ENCODE peak calls at places on chromosomes 5 and 9, in ten cellular contexts. K, N, F, O, Y, B, G, W, X and P are unnamed samples.

GRCh38 chr5:115432691-115433090 is 111.9 kb downstream of the FEM1C start:
- DNase-seq in K (no peak), N (no peak), F (no peak), O (no peak), Y (no peak), B (no peak), G (no peak), W (no peak), X (no peak), P (no peak)

GRCh38 chr5:33309076-33309475 is 131.7 kb upstream of the TARS1 start:
- DNase-seq in K (no peak), N (peak), F (no peak), O (no peak), Y (no peak), B (no peak), G (no peak), W (no peak), X (no peak), P (no peak)

GRCh38 chr9:76371901-76372300 is 22.3 kb downstream of the RFK start:
- DNase-seq in K (no peak), N (no peak), F (no peak), O (no peak), Y (no peak), B (no peak), G (no peak), W (no peak), X (no peak), P (no peak)

GRCh38 chr9:75142208-75142607 is 53.9 kb downstream of the OSTF1 start:
- DNase-seq in K (no peak), N (no peak), F (peak), O (peak), Y (no peak), B (no peak), G (no peak), W (no peak), X (no peak), P (no peak)

GRCh38 chr5:10702911-10703491 is 58.0 kb downstream of the DAP start:
- DNase-seq in K (no peak), N (no peak), F (no peak), O (no peak), Y (no peak), B (peak), G (peak), W (no peak), X (peak), P (peak)

GRCh38 chr5:33788922-33789321 is 102.9 kb downstream of the ADAMTS12 start:
- DNase-seq in K (no peak), N (no peak), F (no peak), O (no peak), Y (no peak), B (no peak), G (no peak), W (no peak), X (peak), P (no peak)

GRCh38 chr9:122370869-122371467 is at the start of gene PTGS1:
- DNase-seq in K (no peak), N (peak), F (peak), O (no peak), Y (peak), B (peak), G (peak), W (peak), X (no peak), P (peak)

GRCh38 chr5:176630681-176631222 is 277 bp downstream of the EIF4E1B start:
- DNase-seq in K (no peak), N (no peak), F (no peak), O (no peak), Y (no peak), B (no peak), G (no peak), W (no peak), X (no peak), P (no peak)

GRCh38 chr5:34870382-34870781 is 31.4 kb downstream of the TTC23L start:
- DNase-seq in K (no peak), N (no peak), F (no peak), O (no peak), Y (no peak), B (no peak), G (no peak), W (no peak), X (no peak), P (no peak)

GRCh38 chr5:169606279-169606678 is 22.7 kb downstream of the SPDL1 start:
- DNase-seq in K (no peak), N (no peak), F (no peak), O (no peak), Y (no peak), B (no peak), G (no peak), W (no peak), X (no peak), P (no peak)

GRCh38 chr9:73215249-73215648 is 63.6 kb downstream of the ANXA1 start:
- DNase-seq in K (no peak), N (no peak), F (no peak), O (no peak), Y (peak), B (no peak), G (no peak), W (no peak), X (no peak), P (peak)

GRCh38 chr5:157308826-157309465 is 43.0 kb downstream of the CYFIP2 start:
- DNase-seq in K (no peak), N (no peak), F (no peak), O (no peak), Y (no peak), B (no peak), G (no peak), W (no peak), X (no peak), P (no peak)

GRCh38 chr5:124738751-124739559 is 7.5 kb downstream of the ZNF608 start:
- DNase-seq in K (no peak), N (no peak), F (no peak), O (no peak), Y (peak), B (no peak), G (no peak), W (no peak), X (peak), P (peak)

GRCh38 chr9:89687216-89687615 is 82.4 kb downstream of the GADD45G start:
- DNase-seq in K (no peak), N (no peak), F (no peak), O (no peak), Y (no peak), B (no peak), G (no peak), W (no peak), X (no peak), P (no peak)

GRCh38 chr5:66793049-66793448 is 196.9 kb downstream of the MAST4 start:
- DNase-seq in K (no peak), N (no peak), F (no peak), O (no peak), Y (no peak), B (no peak), G (no peak), W (no peak), X (no peak), P (no peak)

GRCh38 chr5:169273451-169273850 is 27.5 kb downstream of the SLIT3 start:
- DNase-seq in K (no peak), N (no peak), F (no peak), O (no peak), Y (no peak), B (no peak), G (no peak), W (no peak), X (no peak), P (no peak)

GRCh38 chr9:119272500-119273211 is 96.6 kb downstream of the BRINP1 start:
- DNase-seq in K (no peak), N (no peak), F (no peak), O (no peak), Y (peak), B (no peak), G (no peak), W (no peak), X (no peak), P (peak)

GRCh38 chr9:92964981-92965758 is 17.8 kb downstream of the FGD3 start:
- DNase-seq in K (no peak), N (no peak), F (peak), O (peak), Y (no peak), B (no peak), G (no peak), W (no peak), X (no peak), P (no peak)

GRCh38 chr5:137666901-137667300 is 69.0 kb downstream of the KLHL3 start:
- DNase-seq in K (no peak), N (no peak), F (no peak), O (no peak), Y (no peak), B (no peak), G (no peak), W (no peak), X (no peak), P (no peak)

GRCh38 chr5:22649076-22649475 is 204.1 kb downstream of the CDH12 start:
- DNase-seq in K (no peak), N (peak), F (no peak), O (no peak), Y (no peak), B (peak), G (no peak), W (no peak), X (no peak), P (no peak)

GRCh38 chr5:68303038-68303738 is 87.6 kb downstream of the PIK3R1 start:
- DNase-seq in K (no peak), N (no peak), F (no peak), O (no peak), Y (no peak), B (no peak), G (no peak), W (no peak), X (peak), P (no peak)

GRCh38 chr9:128068656-128069221 is 707 bp downstream of the SLC25A25 start:
- DNase-seq in K (no peak), N (no peak), F (no peak), O (no peak), Y (no peak), B (no peak), G (no peak), W (peak), X (no peak), P (no peak)

GRCh38 chr9:37800631-37801286 is at the start of gene DCAF10:
- DNase-seq in K (peak), N (peak), F (peak), O (peak), Y (peak), B (peak), G (peak), W (peak), X (peak), P (peak)

GRCh38 chr5:1847056-1847455 is 35.7 kb downstream of the IRX4 start:
- DNase-seq in K (no peak), N (no peak), F (no peak), O (no peak), Y (no peak), B (no peak), G (no peak), W (no peak), X (no peak), P (no peak)

GRCh38 chr5:141521244-141521781 is 32.4 kb downstream of the PCDHGC5 start:
- DNase-seq in K (no peak), N (peak), F (peak), O (no peak), Y (peak), B (peak), G (no peak), W (no peak), X (peak), P (no peak)

GRCh38 chr5:142280066-142281011 is 44.5 kb downstream of the SPRY4 start:
- DNase-seq in K (no peak), N (peak), F (no peak), O (no peak), Y (peak), B (no peak), G (peak), W (peak), X (peak), P (peak)

GRCh38 chr9:97710356-97711222 is 13.4 kb upstream of the XPA start:
- DNase-seq in K (peak), N (peak), F (peak), O (peak), Y (peak), B (peak), G (peak), W (no peak), X (peak), P (peak)

GRCh38 chr9:81141952-81142351 is 547.4 kb downstream of the TLE1 start:
- DNase-seq in K (no peak), N (no peak), F (no peak), O (no peak), Y (no peak), B (no peak), G (no peak), W (no peak), X (no peak), P (no peak)

GRCh38 chr5:10140195-10140973 is 109.3 kb downstream of the ATPSCKMT start:
- DNase-seq in K (no peak), N (no peak), F (no peak), O (no peak), Y (peak), B (peak), G (no peak), W (no peak), X (peak), P (peak)

GRCh38 chr5:179309751-179310320 is 35.4 kb downstream of the ADAMTS2 start:
- DNase-seq in K (no peak), N (no peak), F (no peak), O (no peak), Y (no peak), B (no peak), G (peak), W (peak), X (no peak), P (no peak)

GRCh38 chr9:5510991-5511390 is 660 bp downstream of the PDCD1LG2 start:
- DNase-seq in K (no peak), N (no peak), F (no peak), O (no peak), Y (no peak), B (no peak), G (no peak), W (no peak), X (no peak), P (no peak)